ENCODE peak calls at places on chromosomes 16 and 17, in five cellular contexts. Q is SK-N-SH, O is HepG2, P is K562, N is GM12878. A is an unnamed sample.

GRCh38 chr17:71926746-71927398 is 193.9 kb upstream of the SOX9 start:
- DNase-seq in P (no peak), Q (no peak), N (no peak), O (no peak), A (no peak)

GRCh38 chr17:67441052-67441738 is 64.1 kb downstream of the PITPNC1 start:
- DNase-seq in N (no peak), O (peak), P (no peak), Q (no peak), A (peak)

GRCh38 chr17:10182785-10183184 is 15.6 kb downstream of the GAS7 start:
- DNase-seq in O (no peak), P (no peak), Q (no peak), N (no peak), A (no peak)

GRCh38 chr17:83183951-83184506 is 104.6 kb downstream of the METRNL start:
- DNase-seq in Q (no peak), P (no peak), N (no peak), O (no peak), A (no peak)

GRCh38 chr17:32341141-32341856 is 674 bp downstream of the C17orf75 start:
- DNase-seq in O (peak), N (no peak), Q (peak), P (no peak), A (peak)

GRCh38 chr17:82528484-82529265 is 9.1 kb downstream of the FOXK2 start:
- DNase-seq in O (no peak), N (no peak), P (no peak), Q (peak), A (no peak)

GRCh38 chr17:51230306-51230705 is 29.5 kb downstream of the MBTD1 start:
- DNase-seq in N (no peak), Q (no peak), P (no peak), O (no peak), A (no peak)

GRCh38 chr17:28570716-28571254 is 539 bp downstream of the PIGS start:
- DNase-seq in Q (peak), O (peak), P (peak), N (no peak), A (peak)

GRCh38 chr16:80258407-80258806 is 282.4 kb upstream of the DYNLRB2 start:
- DNase-seq in O (no peak), Q (no peak), P (no peak), N (no peak), A (no peak)

GRCh38 chr16:81214745-81215166 is 23.7 kb upstream of the BCO1 start:
- DNase-seq in O (peak), Q (no peak), P (peak), N (no peak), A (no peak)

GRCh38 chr17:35542990-35543389 is 5.5 kb upstream of the SLFN12L start:
- DNase-seq in Q (no peak), O (no peak), P (no peak), N (no peak), A (no peak)

GRCh38 chr17:47810901-47811635 is 10.5 kb downstream of the OSBPL7 start:
- DNase-seq in Q (no peak), N (no peak), P (no peak), O (no peak), A (no peak)

GRCh38 chr17:17063546-17064122 is 21.4 kb downstream of the MPRIP start:
- DNase-seq in Q (no peak), O (no peak), N (no peak), P (no peak), A (peak)

GRCh38 chr17:50908860-50909764 is 43.0 kb upstream of the TOB1 start:
- DNase-seq in Q (no peak), O (peak), P (no peak), N (no peak), A (peak)

GRCh38 chr16:46757339-46758050 is 9.4 kb upstream of the MYLK3 start:
- DNase-seq in Q (peak), P (peak), N (no peak), O (no peak), A (no peak)

GRCh38 chr17:47651704-47652103 is 2.0 kb downstream of the KPNB1 start:
- DNase-seq in Q (no peak), P (no peak), N (no peak), O (no peak), A (no peak)

GRCh38 chr17:36907407-36907806 is 29.9 kb upstream of the LHX1 start:
- DNase-seq in N (no peak), Q (no peak), P (no peak), O (no peak), A (no peak)

GRCh38 chr17:66040402-66040801 is 151.5 kb downstream of the CEP112 start:
- DNase-seq in Q (no peak), O (peak), N (no peak), P (no peak), A (no peak)

GRCh38 chr16:80664226-80664625 is 123.4 kb downstream of the DYNLRB2 start:
- DNase-seq in Q (no peak), N (no peak), O (no peak), P (no peak), A (no peak)

GRCh38 chr17:73126716-73127473 is 34.4 kb upstream of the SLC39A11 start:
- DNase-seq in P (no peak), O (no peak), Q (peak), N (no peak), A (no peak)

GRCh38 chr17:32019228-32019627 is 12.0 kb downstream of the LRRC37B start:
- DNase-seq in N (no peak), Q (no peak), O (no peak), P (no peak), A (no peak)

GRCh38 chr16:77834600-77834963 is 46.2 kb downstream of the VAT1L start:
- DNase-seq in Q (peak), N (no peak), P (no peak), O (no peak), A (no peak)

GRCh38 chr17:71870546-71870862 is 250.3 kb upstream of the SOX9 start:
- DNase-seq in O (no peak), P (no peak), Q (peak), N (no peak), A (no peak)

GRCh38 chr17:73770849-73771229 is 126.6 kb upstream of the SDK2 start:
- DNase-seq in N (no peak), Q (peak), O (no peak), P (no peak), A (no peak)

GRCh38 chr17:46047398-46047797 is 48.3 kb downstream of the STH start:
- DNase-seq in N (no peak), Q (no peak), O (no peak), P (no peak), A (no peak)

GRCh38 chr17:1422907-1423306 is 22.9 kb upstream of the YWHAE start:
- DNase-seq in P (no peak), Q (no peak), N (no peak), O (no peak), A (no peak)

GRCh38 chr16:86030116-86030515 is 131.2 kb downstream of the IRF8 start:
- DNase-seq in N (no peak), O (no peak), Q (no peak), P (no peak), A (no peak)

GRCh38 chr16:84507011-84507982 is 2.8 kb upstream of the MEAK7 start:
- DNase-seq in P (no peak), O (no peak), N (peak), Q (no peak), A (no peak)

GRCh38 chr16:85616608-85617311 is 3.6 kb downstream of the GSE1 start:
- DNase-seq in P (peak), N (peak), Q (peak), O (no peak), A (peak)

GRCh38 chr17:46984892-46985291 is 5.8 kb upstream of the RPRML start:
- DNase-seq in O (peak), Q (no peak), P (no peak), N (no peak), A (no peak)

GRCh38 chr17:62897706-62898105 is 68.3 kb upstream of the TANC2 start:
- DNase-seq in N (no peak), P (no peak), Q (no peak), O (no peak), A (no peak)

GRCh38 chr17:55726440-55726839 is 3.8 kb upstream of the TMEM100 start:
- DNase-seq in Q (peak), O (no peak), P (no peak), N (no peak), A (no peak)

GRCh38 chr16:55323637-55324490 is at the start of gene IRX6:
- DNase-seq in O (no peak), N (no peak), P (peak), Q (peak), A (no peak)

GRCh38 chr17:66611397-66611796 is 223.5 kb upstream of the CACNG5 start:
- DNase-seq in Q (no peak), P (no peak), O (no peak), N (no peak), A (no peak)

GRCh38 chr17:14317383-14317782 is 16.5 kb downstream of the HS3ST3B1 start:
- DNase-seq in P (no peak), Q (no peak), N (no peak), O (no peak), A (no peak)

GRCh38 chr16:9008335-9009260 is 44.9 kb upstream of the USP7 start:
- DNase-seq in N (peak), O (peak), Q (peak), P (peak), A (peak)

GRCh38 chr17:39597372-39598046 is 10.2 kb downstream of the NEUROD2 start:
- DNase-seq in P (no peak), O (no peak), Q (peak), N (no peak), A (no peak)
- TF ChIP-seq GABPA in P (no peak), O (no peak), Q (no peak), N (no peak), A (no peak)

GRCh38 chr17:80750263-80750662 is 205.6 kb downstream of the RPTOR start:
- DNase-seq in P (no peak), Q (no peak), N (no peak), O (no peak), A (no peak)

GRCh38 chr17:80751070-80751459 is 206.4 kb downstream of the RPTOR start:
- DNase-seq in N (no peak), Q (no peak), P (no peak), O (no peak), A (no peak)

GRCh38 chr17:80753946-80754345 is 209.3 kb downstream of the RPTOR start:
- DNase-seq in Q (no peak), P (no peak), N (no peak), O (no peak), A (no peak)

GRCh38 chr17:80751460-80752368 is 207.1 kb downstream of the RPTOR start:
- DNase-seq in P (no peak), N (no peak), O (peak), Q (no peak), A (no peak)

GRCh38 chr17:80752369-80752705 is 207.7 kb downstream of the RPTOR start:
- DNase-seq in N (no peak), O (no peak), P (no peak), Q (no peak), A (no peak)
- TF ChIP-seq REST in N (no peak), O (no peak), P (no peak), Q (no peak), A (no peak)

GRCh38 chr16:17312100-17312732 is 158.5 kb downstream of the XYLT1 start:
- DNase-seq in Q (no peak), P (no peak), O (no peak), N (no peak), A (no peak)
- TF ChIP-seq POLR2AphosphoS5 in Q (no peak), P (no peak), O (no peak), N (no peak), A (no peak)

DNA sequence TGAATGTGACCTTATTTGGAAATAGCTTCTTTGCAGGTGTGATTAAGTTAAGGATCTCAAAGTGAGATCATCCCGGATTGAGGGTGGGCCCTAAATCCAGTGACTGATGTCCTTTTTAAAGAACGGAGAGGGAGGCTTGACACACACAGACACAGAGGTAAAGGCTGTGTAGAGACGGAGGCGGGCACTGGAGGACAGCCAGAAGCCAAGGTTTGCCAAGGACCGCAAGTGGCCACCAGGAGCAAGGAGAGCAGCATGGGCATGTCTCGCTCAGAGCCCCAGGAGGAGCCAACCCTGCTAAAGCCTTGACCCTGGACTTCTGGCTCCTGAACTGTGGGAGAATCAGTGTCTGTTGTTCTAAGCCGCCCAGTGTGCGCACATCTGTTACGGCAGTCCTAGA is 15.4 kb downstream of the CNGB1 start:
- DNase-seq in O (no peak), P (no peak), Q (no peak), N (no peak), A (no peak)
- TF ChIP-seq GABPA in O (no peak), P (no peak), Q (no peak), N (no peak), A (no peak)

DNA sequence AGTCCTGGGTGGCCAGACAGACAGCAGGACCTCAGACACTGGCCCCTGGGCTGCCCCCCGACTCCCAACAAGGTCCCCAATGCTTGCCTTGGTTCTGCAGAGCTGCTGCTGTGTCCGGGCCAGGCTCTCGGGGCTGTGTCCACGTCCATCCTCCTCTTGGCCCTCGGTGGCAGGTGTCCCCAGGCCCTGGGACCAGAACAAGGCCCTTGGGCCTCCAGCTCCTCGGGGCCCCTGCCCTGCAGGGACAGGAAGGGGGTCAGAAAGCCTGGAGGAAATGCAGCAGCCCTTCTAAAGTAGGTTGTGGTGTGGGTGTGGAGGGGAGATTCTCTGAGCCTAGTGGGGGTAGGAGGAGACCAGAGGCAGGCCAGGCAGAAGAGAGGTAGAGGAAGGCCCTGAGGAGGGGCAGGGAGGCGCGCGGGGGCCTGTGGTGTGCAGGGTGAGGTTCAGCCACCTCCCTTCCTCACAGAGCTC is 2.5 kb upstream of the AXIN1 start:
- DNase-seq in Q (no peak), N (no peak), P (no peak), O (no peak), A (no peak)
- TF ChIP-seq REST in Q (no peak), N (no peak), P (no peak), O (no peak), A (no peak)

GRCh38 chr16:22075776-22076175 is 16.6 kb upstream of the VWA3A start:
- DNase-seq in O (no peak), N (no peak), P (no peak), Q (no peak), A (no peak)

GRCh38 chr16:22071352-22071923 is 20.9 kb upstream of the VWA3A start:
- DNase-seq in P (no peak), Q (no peak), O (no peak), N (no peak), A (no peak)

GRCh38 chr16:22073350-22073749 is 19.0 kb upstream of the VWA3A start:
- DNase-seq in O (no peak), P (no peak), Q (no peak), N (no peak), A (no peak)

GRCh38 chr16:22075043-22075757 is 17.1 kb upstream of the VWA3A start:
- DNase-seq in O (no peak), P (no peak), N (no peak), Q (no peak), A (no peak)

GRCh38 chr16:22070361-22071351 is 21.7 kb upstream of the VWA3A start:
- DNase-seq in Q (no peak), O (no peak), N (no peak), P (no peak), A (no peak)
- TF ChIP-seq POLR2AphosphoS5 in Q (no peak), O (no peak), N (no peak), P (no peak), A (no peak)